ENCODE peak calls at places on chromosome 9, in ten cellular contexts. S, R, P, V, B, M, A, J, G and D are unnamed samples.

GRCh38 chr9:20884985-20885593 is 146.4 kb downstream of the HACD4 start:
- DNase-seq in S (peak; percentile 17), R (peak; percentile 52), P (peak; percentile 23), V (peak; percentile 33), B (peak; percentile 60), M (peak; percentile 16), A (peak; percentile 65), J (peak; percentile 43), G (peak; percentile 54), D (peak; percentile 9)

GRCh38 chr9:34114436-34114835 is 12.1 kb downstream of the DCAF12 start:
- DNase-seq in S (no peak), R (no peak), P (no peak), V (no peak), B (no peak), M (no peak), A (no peak), J (no peak), G (no peak), D (no peak)

GRCh38 chr9:131654857-131655577 is 84.9 kb downstream of the RAPGEF1 start:
- DNase-seq in S (peak; percentile 15), R (no peak), P (no peak), V (no peak), B (no peak), M (no peak), A (no peak), J (no peak), G (no peak), D (no peak)

GRCh38 chr9:87886210-87887150 is 3.8 kb downstream of the SPATA31E1 start:
- DNase-seq in S (no peak), R (no peak), P (no peak), V (no peak), B (no peak), M (no peak), A (no peak), J (no peak), G (no peak), D (no peak)

GRCh38 chr9:83379045-83379444 is 159.2 kb downstream of the FRMD3 start:
- DNase-seq in S (no peak), R (no peak), P (no peak), V (no peak), B (no peak), M (no peak), A (no peak), J (no peak), G (no peak), D (no peak)

GRCh38 chr9:81849631-81850259 is 78.5 kb upstream of the SPATA31D4 start:
- DNase-seq in S (no peak), R (no peak), P (no peak), V (no peak), B (peak; percentile 79), M (no peak), A (no peak), J (no peak), G (peak; percentile 21), D (no peak)

GRCh38 chr9:132514011-132514744 is 68.2 kb upstream of the BARHL1 start:
- DNase-seq in S (no peak), R (no peak), P (no peak), V (no peak), B (no peak), M (no peak), A (no peak), J (no peak), G (no peak), D (no peak)

GRCh38 chr9:134406366-134407122 is 80.3 kb downstream of the RXRA start:
- DNase-seq in S (no peak), R (peak; percentile 72), P (peak; percentile 73), V (no peak), B (peak; percentile 29), M (no peak), A (no peak), J (no peak), G (no peak), D (peak; percentile 66)

GRCh38 chr9:33690156-33690908 is 105.0 kb upstream of the PRSS3 start:
- DNase-seq in S (no peak), R (no peak), P (no peak), V (no peak), B (no peak), M (no peak), A (no peak), J (no peak), G (no peak), D (no peak)

GRCh38 chr9:38621434-38622082 is 1.2 kb upstream of the ANKRD18A start:
- DNase-seq in S (peak; percentile 41), R (peak; percentile 48), P (no peak), V (peak; percentile 39), B (no peak), M (peak; percentile 31), A (peak; percentile 45), J (peak; percentile 53), G (peak; percentile 25), D (peak; percentile 53)

GRCh38 chr9:107890921-107891465 is 401.4 kb upstream of the KLF4 start:
- DNase-seq in S (no peak), R (no peak), P (no peak), V (no peak), B (peak; percentile 92), M (no peak), A (no peak), J (no peak), G (no peak), D (no peak)

GRCh38 chr9:33719581-33720374 is 75.6 kb upstream of the PRSS3 start:
- DNase-seq in S (peak; percentile 46), R (peak; percentile 50), P (no peak), V (no peak), B (peak; percentile 15), M (peak; percentile 31), A (peak; percentile 79), J (peak; percentile 13), G (peak; percentile 63), D (peak; percentile 55)